ENCODE peak calls at places on chromosome 1, in six cellular contexts. C is PC-3, V is fibroblast of lung, J is T-helper 9 cell, W is HTR-8/SVneo, A is HuH-7.5. D is an unnamed sample.

GRCh38 chr1:56389813-56390539 is 189.4 kb downstream of the PLPP3 start:
- DNase-seq in V (peak), C (peak), J (no peak), A (no peak), W (no peak), D (no peak)

GRCh38 chr1:52364235-52364839 is 1.7 kb downstream of the CC2D1B start:
- DNase-seq in J (no peak), V (no peak), A (no peak), W (no peak), C (no peak), D (no peak)

GRCh38 chr1:214377886-214378285 is 96.9 kb downstream of the SMYD2 start:
- DNase-seq in C (no peak), J (no peak), W (peak), V (peak), A (no peak), D (no peak)

GRCh38 chr1:223500560-223501425 is 107.6 kb downstream of the CCDC185 start:
- DNase-seq in W (peak), V (peak), C (peak), J (no peak), A (no peak), D (no peak)

GRCh38 chr1:19250629-19251304 is 557 bp downstream of the EMC1 start:
- DNase-seq in A (peak), C (no peak), J (no peak), V (no peak), W (peak), D (no peak)

GRCh38 chr1:43992232-43992995 is 1.0 kb downstream of the CCDC24 start:
- DNase-seq in C (no peak), A (no peak), J (no peak), V (no peak), W (no peak), D (no peak)

GRCh38 chr1:171613282-171613681 is 8.8 kb upstream of the MYOCOS start:
- DNase-seq in C (no peak), V (no peak), W (no peak), J (no peak), A (no peak), D (no peak)

GRCh38 chr1:223670458-223671159 is 5.1 kb upstream of the CAPN8 start:
- DNase-seq in J (no peak), V (peak), A (peak), C (peak), W (peak), D (peak)

GRCh38 chr1:9324246-9325096 is 31.8 kb downstream of the SPSB1 start:
- DNase-seq in J (no peak), V (no peak), A (no peak), C (no peak), W (no peak), D (no peak)

D was measured in dermis microvascular lymphatic vessel endothelial cell.